ENCODE peak calls at places on chromosome X, in six cellular contexts. One of them, this sample, is unnamed.

GRCh38 chrX:10518073-10518472 is 102.3 kb downstream of the MID1 start:
- DNase-seq in progenitor cell of endocrine pancreas: no peak
- DNase-seq in right atrium auricular region: no peak
- DNase-seq in left lung: no peak
- DNase-seq in fibroblast of pulmonary artery: no peak
- DNase-seq in lung: no peak
- DNase-seq in this sample: no peak

GRCh38 chrX:131762802-131763234 is 218.9 kb downstream of the OR13H1 start:
- DNase-seq in lung: peak
- DNase-seq in progenitor cell of endocrine pancreas: no peak
- DNase-seq in fibroblast of pulmonary artery: no peak
- DNase-seq in right atrium auricular region: no peak
- DNase-seq in left lung: no peak
- DNase-seq in this sample: no peak

GRCh38 chrX:27918799-27919198 is 62.5 kb downstream of the DCAF8L1 start:
- DNase-seq in fibroblast of pulmonary artery: peak
- DNase-seq in lung: no peak
- DNase-seq in left lung: no peak
- DNase-seq in progenitor cell of endocrine pancreas: no peak
- DNase-seq in right atrium auricular region: no peak
- DNase-seq in this sample: no peak

GRCh38 chrX:24900234-24900633 is 115.5 kb downstream of the ARX start:
- DNase-seq in left lung: no peak
- DNase-seq in fibroblast of pulmonary artery: no peak
- DNase-seq in progenitor cell of endocrine pancreas: no peak
- DNase-seq in lung: no peak
- DNase-seq in right atrium auricular region: no peak
- DNase-seq in this sample: no peak

GRCh38 chrX:17377795-17378194 is 2.8 kb downstream of the NHS start:
- DNase-seq in lung: no peak
- DNase-seq in progenitor cell of endocrine pancreas: no peak
- DNase-seq in left lung: no peak
- DNase-seq in right atrium auricular region: no peak
- DNase-seq in fibroblast of pulmonary artery: no peak
- DNase-seq in this sample: no peak

GRCh38 chrX:7086384-7086783 is 61.1 kb upstream of the STS start:
- DNase-seq in fibroblast of pulmonary artery: no peak
- DNase-seq in lung: no peak
- DNase-seq in progenitor cell of endocrine pancreas: no peak
- DNase-seq in right atrium auricular region: no peak
- DNase-seq in left lung: no peak
- DNase-seq in this sample: no peak

GRCh38 chrX:110414273-110414672 is 55.6 kb downstream of the RTL9 start:
- DNase-seq in lung: no peak
- DNase-seq in fibroblast of pulmonary artery: no peak
- DNase-seq in progenitor cell of endocrine pancreas: no peak
- DNase-seq in left lung: no peak
- DNase-seq in right atrium auricular region: no peak
- DNase-seq in this sample: no peak

GRCh38 chrX:18353931-18354368 is 538 bp downstream of the SCML2 start:
- DNase-seq in right atrium auricular region: no peak
- DNase-seq in lung: no peak
- DNase-seq in fibroblast of pulmonary artery: no peak
- DNase-seq in left lung: peak
- DNase-seq in progenitor cell of endocrine pancreas: peak
- DNase-seq in this sample: no peak

GRCh38 chrX:100674705-100675104 is 30.7 kb downstream of the SRPX2 start:
- DNase-seq in left lung: no peak
- DNase-seq in right atrium auricular region: no peak
- DNase-seq in progenitor cell of endocrine pancreas: no peak
- DNase-seq in lung: no peak
- DNase-seq in fibroblast of pulmonary artery: no peak
- DNase-seq in this sample: no peak

GRCh38 chrX:150225266-150225665 is 137.9 kb upstream of the MAMLD1 start:
- DNase-seq in fibroblast of pulmonary artery: no peak
- DNase-seq in progenitor cell of endocrine pancreas: no peak
- DNase-seq in lung: peak
- DNase-seq in right atrium auricular region: no peak
- DNase-seq in left lung: no peak
- DNase-seq in this sample: no peak

GRCh38 chrX:40700640-40701342 is 34.6 kb downstream of the MED14 start:
- DNase-seq in left lung: no peak
- DNase-seq in progenitor cell of endocrine pancreas: no peak
- DNase-seq in right atrium auricular region: no peak
- DNase-seq in lung: no peak
- DNase-seq in fibroblast of pulmonary artery: no peak
- DNase-seq in this sample: no peak

GRCh38 chrX:40096395-40097091 is 1.2 kb downstream of the BCOR start:
- DNase-seq in left lung: peak
- DNase-seq in fibroblast of pulmonary artery: no peak
- DNase-seq in right atrium auricular region: no peak
- DNase-seq in lung: no peak
- DNase-seq in progenitor cell of endocrine pancreas: no peak
- DNase-seq in this sample: peak

DNA sequence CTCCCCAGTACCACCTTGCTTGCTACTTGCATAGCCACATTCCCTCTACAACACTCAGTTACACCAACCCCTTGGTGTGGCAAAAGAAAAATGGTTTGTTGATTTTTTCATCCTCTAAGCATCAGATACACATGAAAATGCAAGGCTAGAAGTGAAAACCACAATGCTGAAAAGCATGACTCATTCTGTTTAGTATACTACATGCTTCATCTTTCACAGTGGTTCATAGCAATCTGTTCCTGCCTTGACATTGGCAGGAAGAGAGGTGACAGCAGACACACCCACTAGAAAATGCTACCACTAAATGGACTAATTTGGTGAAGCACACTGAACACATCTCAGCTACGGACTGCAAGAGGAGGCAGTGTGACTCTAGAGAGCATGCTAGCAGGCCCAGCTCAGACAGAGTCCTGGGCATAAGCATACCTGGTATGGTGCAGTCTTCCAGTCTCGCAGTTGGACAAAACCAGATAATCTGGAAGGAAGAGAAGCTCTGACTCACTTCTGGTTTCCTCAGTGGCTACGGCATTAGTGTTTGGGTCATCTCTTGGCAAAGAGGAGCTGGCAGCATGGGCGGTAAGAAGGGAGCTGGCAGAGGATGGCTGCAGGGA is 38.0 kb downstream of the GAB3 start:
- DNase-seq in right atrium auricular region: no peak
- DNase-seq in progenitor cell of endocrine pancreas: no peak
- DNase-seq in fibroblast of pulmonary artery: peak
- DNase-seq in left lung: no peak
- DNase-seq in lung: no peak
- DNase-seq in this sample: no peak
- TF ChIP-seq CTCF in right atrium auricular region: no peak
- TF ChIP-seq CTCF in progenitor cell of endocrine pancreas: no peak
- TF ChIP-seq CTCF in fibroblast of pulmonary artery: no peak
- TF ChIP-seq CTCF in left lung: no peak
- TF ChIP-seq CTCF in lung: no peak
- TF ChIP-seq CTCF in this sample: no peak

GRCh38 chrX:108138814-108139213 is 47.2 kb downstream of the ATG4A start:
- DNase-seq in left lung: no peak
- DNase-seq in right atrium auricular region: no peak
- DNase-seq in lung: no peak
- DNase-seq in progenitor cell of endocrine pancreas: no peak
- DNase-seq in fibroblast of pulmonary artery: no peak
- DNase-seq in this sample: no peak

GRCh38 chrX:108130889-108131288 is 39.3 kb downstream of the ATG4A start:
- DNase-seq in right atrium auricular region: no peak
- DNase-seq in progenitor cell of endocrine pancreas: no peak
- DNase-seq in lung: no peak
- DNase-seq in fibroblast of pulmonary artery: no peak
- DNase-seq in left lung: no peak
- DNase-seq in this sample: no peak

GRCh38 chrX:108132034-108132433 is 40.5 kb downstream of the ATG4A start:
- DNase-seq in lung: no peak
- DNase-seq in progenitor cell of endocrine pancreas: no peak
- DNase-seq in left lung: no peak
- DNase-seq in fibroblast of pulmonary artery: no peak
- DNase-seq in right atrium auricular region: no peak
- DNase-seq in this sample: no peak

GRCh38 chrX:108131471-108131870 is 39.9 kb downstream of the ATG4A start:
- DNase-seq in progenitor cell of endocrine pancreas: no peak
- DNase-seq in right atrium auricular region: no peak
- DNase-seq in lung: no peak
- DNase-seq in left lung: no peak
- DNase-seq in fibroblast of pulmonary artery: peak
- DNase-seq in this sample: no peak

GRCh38 chrX:108134724-108135123 is 43.1 kb downstream of the ATG4A start:
- DNase-seq in progenitor cell of endocrine pancreas: no peak
- DNase-seq in right atrium auricular region: no peak
- DNase-seq in fibroblast of pulmonary artery: no peak
- DNase-seq in lung: no peak
- DNase-seq in left lung: no peak
- DNase-seq in this sample: no peak
- TF ChIP-seq CTCF in progenitor cell of endocrine pancreas: no peak
- TF ChIP-seq CTCF in right atrium auricular region: no peak
- TF ChIP-seq CTCF in fibroblast of pulmonary artery: no peak
- TF ChIP-seq CTCF in lung: no peak
- TF ChIP-seq CTCF in left lung: no peak
- TF ChIP-seq CTCF in this sample: no peak

DNA sequence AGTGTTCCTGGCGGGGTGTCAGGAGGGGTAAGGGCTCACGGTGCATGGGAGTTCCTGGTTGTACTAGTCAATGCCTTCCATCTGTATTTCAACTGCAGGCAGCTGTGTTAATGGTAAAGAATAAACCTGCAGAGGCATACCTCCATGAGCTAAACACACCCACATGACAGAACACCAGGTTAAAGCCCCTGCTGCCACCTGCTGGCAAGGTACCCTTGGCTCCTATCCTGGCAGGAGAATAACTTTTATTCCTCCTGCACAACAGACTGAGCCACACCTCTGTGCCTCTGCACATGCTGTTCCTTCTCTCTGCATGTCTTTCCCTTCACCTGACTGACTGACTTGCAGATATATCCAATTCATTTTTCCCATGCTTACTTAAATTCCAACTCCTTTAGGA is 11.1 kb downstream of the ITIH6 start:
- DNase-seq in progenitor cell of endocrine pancreas: no peak
- DNase-seq in right atrium auricular region: no peak
- DNase-seq in fibroblast of pulmonary artery: no peak
- DNase-seq in lung: no peak
- DNase-seq in left lung: no peak
- DNase-seq in this sample: no peak
- TF ChIP-seq CTCF in progenitor cell of endocrine pancreas: peak
- TF ChIP-seq CTCF in right atrium auricular region: no peak
- TF ChIP-seq CTCF in fibroblast of pulmonary artery: no peak
- TF ChIP-seq CTCF in lung: no peak
- TF ChIP-seq CTCF in left lung: no peak
- TF ChIP-seq CTCF in this sample: no peak

GRCh38 chrX:47958943-47959342 is 44.8 kb downstream of the ZNF182 start:
- DNase-seq in right atrium auricular region: no peak
- DNase-seq in fibroblast of pulmonary artery: peak
- DNase-seq in progenitor cell of endocrine pancreas: no peak
- DNase-seq in lung: no peak
- DNase-seq in left lung: no peak
- DNase-seq in this sample: no peak
- TF ChIP-seq CTCF in right atrium auricular region: no peak
- TF ChIP-seq CTCF in fibroblast of pulmonary artery: peak
- TF ChIP-seq CTCF in progenitor cell of endocrine pancreas: peak
- TF ChIP-seq CTCF in lung: peak
- TF ChIP-seq CTCF in left lung: peak
- TF ChIP-seq CTCF in this sample: no peak

GRCh38 chrX:121135488-121136207 is 88.2 kb downstream of the GLUD2 start:
- DNase-seq in right atrium auricular region: no peak
- DNase-seq in progenitor cell of endocrine pancreas: no peak
- DNase-seq in lung: no peak
- DNase-seq in left lung: no peak
- DNase-seq in fibroblast of pulmonary artery: no peak
- DNase-seq in this sample: no peak
- TF ChIP-seq CTCF in right atrium auricular region: no peak
- TF ChIP-seq CTCF in progenitor cell of endocrine pancreas: no peak
- TF ChIP-seq CTCF in lung: no peak
- TF ChIP-seq CTCF in left lung: no peak
- TF ChIP-seq CTCF in fibroblast of pulmonary artery: no peak
- TF ChIP-seq CTCF in this sample: no peak

GRCh38 chrX:135295238-135295943 is 13.9 kb upstream of the ETDC start:
- DNase-seq in left lung: peak
- DNase-seq in lung: peak
- DNase-seq in fibroblast of pulmonary artery: peak
- DNase-seq in progenitor cell of endocrine pancreas: peak
- DNase-seq in right atrium auricular region: no peak
- DNase-seq in this sample: peak
- TF ChIP-seq CTCF in left lung: no peak
- TF ChIP-seq CTCF in lung: no peak
- TF ChIP-seq CTCF in fibroblast of pulmonary artery: peak
- TF ChIP-seq CTCF in progenitor cell of endocrine pancreas: peak
- TF ChIP-seq CTCF in right atrium auricular region: peak
- TF ChIP-seq CTCF in this sample: no peak

This sample was measured in natural killer cell.